ENCODE peak calls at places on chromosomes 16 and 17, in five cellular contexts. B is HT-29, F is GM23248, R is small intestine, E is glutamatergic neuron. I is an unnamed sample.

GRCh38 chr17:77877674-77878355 is 80.7 kb upstream of the TNRC6C start:
- DNase-seq in B (no peak), F (no peak), R (no peak), E (no peak), I (no peak)

GRCh38 chr16:80664226-80664625 is 123.4 kb downstream of the DYNLRB2 start:
- DNase-seq in B (no peak), F (no peak), R (no peak), E (no peak), I (no peak)

GRCh38 chr16:78598186-78598585 is 498.7 kb downstream of the WWOX start:
- DNase-seq in B (no peak), F (no peak), R (no peak), E (no peak), I (no peak)

GRCh38 chr16:23024044-23024443 is 125.2 kb downstream of the USP31 start:
- DNase-seq in B (no peak), F (no peak), R (no peak), E (no peak), I (no peak)

GRCh38 chr16:2308089-2308962 is 32.2 kb downstream of the ABCA3 start:
- DNase-seq in B (no peak), F (no peak), R (no peak), E (no peak), I (no peak)

GRCh38 chr16:49158029-49158642 is 123.5 kb downstream of the CBLN1 start:
- DNase-seq in B (peak; percentile 33), F (peak; percentile 29), R (peak; percentile 12), E (no peak), I (peak; percentile 32)

GRCh38 chr16:50297301-50298074 is 31.1 kb downstream of the ADCY7 start:
- DNase-seq in B (no peak), F (no peak), R (no peak), E (peak; percentile 47), I (no peak)

GRCh38 chr17:65498831-65499230 is 62.6 kb downstream of the AXIN2 start:
- DNase-seq in B (no peak), F (no peak), R (no peak), E (no peak), I (no peak)

GRCh38 chr16:89119161-89119621 is 25.5 kb downstream of the ACSF3 start:
- DNase-seq in B (no peak), F (no peak), R (no peak), E (peak; percentile 4), I (no peak)

GRCh38 chr17:19457830-19458271 is 46.8 kb downstream of the RNF112 start:
- DNase-seq in B (no peak), F (no peak), R (no peak), E (no peak), I (no peak)

GRCh38 chr17:16214190-16215001 is 938 bp downstream of the NCOR1 start:
- DNase-seq in B (peak; percentile 55), F (peak; percentile 46), R (peak; percentile 40), E (no peak), I (no peak)

GRCh38 chr16:27779719-27780161 is 229.8 kb downstream of the KATNIP start:
- DNase-seq in B (peak; percentile 54), F (peak; percentile 77), R (no peak), E (peak; percentile 72), I (no peak)

GRCh38 chr17:48871551-48872351 is 20.8 kb upstream of the ATP5MC1 start:
- DNase-seq in B (peak; percentile 82), F (no peak), R (peak; percentile 92), E (peak; percentile 39), I (peak; percentile 91)

GRCh38 chr17:83007504-83008475 is 71.6 kb upstream of the METRNL start:
- DNase-seq in B (no peak), F (no peak), R (no peak), E (no peak), I (no peak)

GRCh38 chr17:9684955-9685621 is 39.8 kb downstream of the USP43 start:
- DNase-seq in B (no peak), F (peak; percentile 5), R (no peak), E (no peak), I (no peak)

GRCh38 chr17:39701012-39701783 is 1.3 kb downstream of the ERBB2 start:
- DNase-seq in B (peak; percentile 54), F (no peak), R (peak; percentile 95), E (no peak), I (peak; percentile 90)

GRCh38 chr16:76653390-76654026 is 376.3 kb downstream of the CNTNAP4 start:
- DNase-seq in B (peak; percentile 64), F (peak; percentile 48), R (peak; percentile 38), E (no peak), I (no peak)

GRCh38 chr16:89359296-89360147 is 130.8 kb downstream of the ANKRD11 start:
- DNase-seq in B (no peak), F (peak; percentile 36), R (no peak), E (no peak), I (no peak)

GRCh38 chr17:33594000-33594399 is 300.9 kb upstream of the ASIC2 start:
- DNase-seq in B (no peak), F (no peak), R (no peak), E (no peak), I (no peak)

GRCh38 chr16:65101009-65101408 is 20.9 kb downstream of the CDH11 start:
- DNase-seq in B (no peak), F (no peak), R (no peak), E (no peak), I (no peak)

GRCh38 chr17:44220211-44221071 is 966 bp upstream of the UBTF start:
- DNase-seq in B (peak; percentile 38), F (peak; percentile 80), R (peak; percentile 48), E (peak; percentile 35), I (peak; percentile 54)

GRCh38 chr17:41060052-41060604 is at the start of gene KRTAP2-3:
- DNase-seq in B (no peak), F (peak; percentile 97), R (no peak), E (no peak), I (no peak)

GRCh38 chr16:79661578-79661977 is 61.0 kb upstream of the MAF start:
- DNase-seq in B (no peak), F (no peak), R (no peak), E (no peak), I (no peak)

GRCh38 chr16:11439216-11439615 is 94.0 kb downstream of the RMI2 start:
- DNase-seq in B (no peak), F (no peak), R (no peak), E (no peak), I (no peak)

GRCh38 chr17:57875109-57876022 is 25.5 kb upstream of the MRPS23 start:
- DNase-seq in B (peak; percentile 84), F (peak; percentile 98), R (no peak), E (peak; percentile 70), I (no peak)

GRCh38 chr16:28524544-28525179 is 14.1 kb downstream of the NUPR1 start:
- DNase-seq in B (no peak), F (peak; percentile 58), R (no peak), E (no peak), I (no peak)

GRCh38 chr17:36674278-36674650 is 72.9 kb downstream of the MRM1 start:
- DNase-seq in B (no peak), F (no peak), R (peak; percentile 16), E (no peak), I (no peak)

GRCh38 chr17:78557598-78558039 is 19.6 kb downstream of the DNAH17 start:
- DNase-seq in B (no peak), F (peak; percentile 92), R (no peak), E (no peak), I (no peak)

GRCh38 chr16:24995469-24995868 is 19.7 kb downstream of the ARHGAP17 start:
- DNase-seq in B (no peak), F (no peak), R (no peak), E (no peak), I (no peak)

GRCh38 chr17:72466199-72466598 is 345.4 kb downstream of the SOX9 start:
- DNase-seq in B (no peak), F (peak; percentile 62), R (peak; percentile 74), E (no peak), I (peak; percentile 63)

GRCh38 chr16:62225675-62226074 is 189.4 kb upstream of the CDH8 start:
- DNase-seq in B (peak; percentile 97), F (peak; percentile 76), R (peak; percentile 48), E (peak; percentile 81), I (peak; percentile 66)

GRCh38 chr17:42541041-42541833 is 5.2 kb downstream of the NAGLU start:
- DNase-seq in B (peak; percentile 84), F (no peak), R (peak; percentile 87), E (no peak), I (peak; percentile 75)

GRCh38 chr16:35525979-35526590 is 2066.7 kb downstream of the TP53TG3F start:
- DNase-seq in B (no peak), F (no peak), R (no peak), E (no peak), I (no peak)

GRCh38 chr17:7258731-7259554 is 3.3 kb downstream of the CLDN7 start:
- DNase-seq in B (peak; percentile 74), F (peak; percentile 82), R (peak; percentile 99), E (no peak), I (peak; percentile 86)

I was measured in colonic mucosa.